ENCODE peak calls at places on chromosome X, in four cellular contexts. V is CD8-positive, alpha-beta memory T cell; H is stomach; P is neuronal stem cell. F is an unnamed sample. For H3K36me3, the result is how much of the 10 kb centered on the place peaks cover.

GRCh38 chrX:150587585-150588503 is 19.4 kb downstream of the MTM1 start:
- DNase-seq in H (no peak), V (peak), P (no peak), F (no peak)

GRCh38 chrX:38817004-38817703 is 15.9 kb downstream of the MID1IP1 start:
- DNase-seq in P (no peak), V (no peak), H (no peak), F (no peak)

GRCh38 chrX:25442501-25442900 is 426.7 kb upstream of the ARX start:
- DNase-seq in V (no peak), H (no peak), P (no peak), F (no peak)

GRCh38 chrX:21412029-21412428 is 37.8 kb downstream of the CNKSR2 start:
- DNase-seq in V (no peak), P (no peak), H (no peak), F (no peak)

GRCh38 chrX:151633157-151633556 is 62.1 kb upstream of the PRRG3 start:
- DNase-seq in V (no peak), P (no peak), H (no peak), F (no peak)

GRCh38 chrX:116010939-116011338 is 159.6 kb upstream of the AGTR2 start:
- DNase-seq in H (no peak), P (no peak), V (no peak), F (no peak)

GRCh38 chrX:133307094-133307493 is 88.9 kb upstream of the TFDP3 start:
- DNase-seq in V (no peak), P (no peak), H (no peak), F (no peak)

GRCh38 chrX:64975989-64976672 is at the start of gene ZC4H2:
- DNase-seq in V (peak), H (peak), P (peak), F (peak)

GRCh38 chrX:108036298-108036973 is 8.4 kb upstream of the VSIG1 start:
- DNase-seq in H (no peak), V (no peak), P (no peak), F (no peak)

GRCh38 chrX:15055146-15055930 is 182.1 kb downstream of the MOSPD2 start:
- DNase-seq in P (no peak), V (no peak), H (no peak), F (no peak)

GRCh38 chrX:2894885-2895292 is 34.2 kb downstream of the ARSD start:
- DNase-seq in P (no peak), V (no peak), H (peak), F (no peak)

GRCh38 chrX:81232218-81232617 is 30.3 kb downstream of the SH3BGRL start:
- DNase-seq in H (no peak), V (no peak), P (no peak), F (no peak)

GRCh38 chrX:78595901-78596502 is 63.1 kb downstream of the RTL3 start:
- DNase-seq in P (peak), H (no peak), V (no peak), F (no peak)

GRCh38 chrX:49810233-49810632 is 18.9 kb upstream of the PAGE4 start:
- DNase-seq in P (no peak), V (no peak), H (no peak), F (no peak)

GRCh38 chrX:144259054-144259453 is 375.2 kb downstream of the UBE2NL start:
- DNase-seq in H (no peak), P (no peak), V (no peak), F (no peak)

GRCh38 chrX:84362184-84362838 is 139.9 kb downstream of the HDX start:
- DNase-seq in P (no peak), H (no peak), V (no peak), F (no peak)
- H3K4me3 ChIP-seq in P (no peak), H (no peak), V (no peak), F (no peak)

GRCh38 chrX:54808605-54809483 is 1.3 kb downstream of the MAGED2 start:
- DNase-seq in V (peak), H (peak), P (peak), F (peak)

GRCh38 chrX:54808109-54808604 is 612 bp downstream of the MAGED2 start:
- DNase-seq in H (peak), P (peak), V (peak), F (no peak)

GRCh38 chrX:54810532-54810931 is 3.0 kb downstream of the MAGED2 start:
- DNase-seq in V (no peak), P (no peak), H (no peak), F (no peak)

GRCh38 chrX:54812306-54812705 is 4.8 kb downstream of the MAGED2 start:
- DNase-seq in V (no peak), H (no peak), P (no peak), F (no peak)

GRCh38 chrX:54811301-54811885 is 3.8 kb downstream of the MAGED2 start:
- DNase-seq in V (no peak), P (no peak), H (no peak), F (no peak)
- H3K36me3 ChIP-seq in V (under half), P (half or more), H (half or more), F (half or more)

GRCh38 chrX:154015581-154016264 is 4.0 kb downstream of the IRAK1 start:
- DNase-seq in P (no peak), H (no peak), V (no peak), F (no peak)
- H3K4me3 ChIP-seq in P (no peak), H (no peak), V (no peak), F (no peak)

GRCh38 chrX:9286234-9286633 is 178.6 kb upstream of the TBL1X start:
- DNase-seq in V (no peak), P (no peak), H (no peak), F (no peak)
- H3K36me3 ChIP-seq in V (under half), P (under half), H (under half), F (under half)

GRCh38 chrX:106278951-106279350 is 110.8 kb downstream of the PWWP3B start:
- DNase-seq in P (no peak), H (no peak), V (no peak), F (no peak)
- H3K4me3 ChIP-seq in P (no peak), H (no peak), V (no peak), F (no peak)